ENCODE peak calls at places on chromosomes 13 and 19, in eight cellular contexts. I is cardiac muscle cell, E is DND-41, Y is psoas muscle, S is H1, B is aorta, W is tibial nerve, X is heart left ventricle. G is an unnamed sample.

GRCh38 chr19:38838208-38838985 is 6.8 kb upstream of the ECH1 start:
- DNase-seq in S (no peak), I (no peak), X (no peak), B (no peak), W (no peak), E (no peak), Y (peak; percentile 52), G (no peak)

GRCh38 chr13:39144941-39145533 is 106.8 kb downstream of the NHLRC3 start:
- DNase-seq in E (no peak), S (peak; percentile 31), W (peak; percentile 35), B (peak; percentile 75), X (no peak), Y (peak; percentile 56), I (peak; percentile 56), G (peak; percentile 10)

GRCh38 chr13:38863536-38863935 is 127.1 kb downstream of the STOML3 start:
- DNase-seq in B (no peak), I (no peak), E (no peak), W (no peak), X (no peak), S (no peak), Y (no peak), G (no peak)

GRCh38 chr19:17246681-17247425 is 1.1 kb upstream of the NR2F6 start:
- DNase-seq in E (no peak), X (peak; percentile 74), W (peak; percentile 28), Y (peak; percentile 72), I (no peak), B (no peak), S (no peak), G (no peak)

GRCh38 chr13:39552233-39552632 is 50.8 kb downstream of the LHFPL6 start:
- DNase-seq in E (no peak), W (no peak), S (no peak), I (no peak), B (no peak), X (no peak), Y (no peak), G (no peak)

GRCh38 chr19:40282920-40283319 is 2.2 kb downstream of the AKT2 start:
- DNase-seq in S (no peak), B (peak; percentile 9), E (no peak), W (no peak), X (no peak), Y (no peak), I (no peak), G (no peak)

GRCh38 chr13:33611016-33611805 is 206.7 kb upstream of the RFC3 start:
- DNase-seq in W (peak; percentile 35), S (no peak), E (no peak), Y (peak; percentile 68), B (peak; percentile 85), X (peak; percentile 72), I (no peak), G (no peak)

GRCh38 chr19:45087531-45087930 is 5.4 kb upstream of the PPP1R37 start:
- DNase-seq in W (no peak), S (no peak), I (no peak), B (no peak), X (no peak), Y (no peak), E (peak; percentile 33), G (peak; percentile 68)

GRCh38 chr19:3348042-3348441 is 18.3 kb upstream of the NFIC start:
- DNase-seq in X (peak; percentile 30), I (no peak), S (no peak), B (no peak), E (no peak), W (no peak), Y (no peak), G (no peak)

GRCh38 chr13:99895999-99896695 is 75.4 kb downstream of the ZIC5 start:
- DNase-seq in X (no peak), E (no peak), S (no peak), I (no peak), W (no peak), B (no peak), Y (no peak), G (peak; percentile 12)

GRCh38 chr13:55654243-55654642 is 1486.5 kb upstream of the PRR20A start:
- DNase-seq in E (no peak), S (no peak), Y (no peak), W (no peak), I (no peak), X (no peak), B (no peak), G (no peak)

GRCh38 chr19:39307233-39307821 is 11.1 kb downstream of the IFNL1 start:
- DNase-seq in Y (no peak), S (no peak), B (peak; percentile 74), E (no peak), X (no peak), I (peak; percentile 91), W (no peak), G (no peak)

DNA sequence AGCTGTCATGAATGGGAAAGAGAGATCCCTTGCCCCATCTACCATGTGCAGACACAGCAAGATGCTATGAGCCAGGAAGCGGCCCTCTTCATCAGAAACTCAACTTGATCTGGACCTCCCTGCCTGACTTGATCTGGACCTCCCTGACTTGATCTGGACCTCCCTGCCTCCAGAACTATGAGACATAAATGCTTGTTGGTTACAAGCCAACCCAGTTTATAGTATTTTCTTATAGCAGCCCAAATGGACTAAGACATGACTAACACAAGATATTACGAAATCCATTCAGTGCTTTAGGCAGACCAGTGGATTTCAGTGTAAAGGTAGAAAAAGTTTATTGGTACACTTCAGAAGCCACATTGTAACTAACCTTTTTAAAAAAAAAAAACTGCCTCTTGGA is 15.6 kb downstream of the PCID2 start:
- DNase-seq in E (no peak), Y (no peak), I (no peak), B (no peak), W (no peak), S (no peak), X (no peak), G (no peak)
- H3K36me3 ChIP-seq in E (peaks cover 89% of the 10 kb centered on the region), Y (peaks cover 97% of the 10 kb centered on the region), I (peaks cover 45% of the 10 kb centered on the region), B (peaks cover 9% of the 10 kb centered on the region), W (peaks cover 98% of the 10 kb centered on the region), S (peaks cover 37% of the 10 kb centered on the region), X (peaks cover 98% of the 10 kb centered on the region), G (peaks cover 73% of the 10 kb centered on the region)

GRCh38 chr19:57558525-57558924 is 1.1 kb downstream of the ZNF550 start:
- DNase-seq in I (peak; percentile 23), X (no peak), Y (no peak), B (no peak), W (no peak), E (no peak), S (no peak), G (no peak)
- H3K36me3 ChIP-seq in I (peaks cover 18% of the 10 kb centered on the region), X (peaks cover 33% of the 10 kb centered on the region), Y (peaks cover 27% of the 10 kb centered on the region), B (no peaks in the 10 kb centered on the region), W (peaks cover 45% of the 10 kb centered on the region), E (peaks cover 43% of the 10 kb centered on the region), S (peaks cover 7% of the 10 kb centered on the region), G (peaks cover 25% of the 10 kb centered on the region)

DNA sequence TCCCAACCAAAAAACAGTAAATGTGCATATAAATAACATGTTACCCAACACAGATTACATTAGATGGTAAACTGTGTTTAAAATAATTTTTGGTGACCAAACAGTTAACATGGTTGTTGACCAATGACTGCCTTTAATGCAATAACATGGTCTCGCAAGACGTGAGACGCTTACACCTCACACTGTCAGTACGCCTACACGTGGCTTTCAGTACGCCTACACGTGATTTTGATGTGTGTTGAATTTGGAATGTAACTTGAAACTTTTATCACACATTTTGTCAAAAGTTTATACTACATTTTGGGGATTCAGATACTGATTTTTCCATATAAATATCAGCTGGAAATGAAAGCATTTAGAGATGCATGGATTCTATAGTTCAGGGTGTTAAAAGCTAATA is 32.0 kb downstream of the SLC7A9 start:
- DNase-seq in I (no peak), W (no peak), B (no peak), S (no peak), E (no peak), Y (no peak), X (no peak), G (no peak)
- H3K36me3 ChIP-seq in I (no peaks in the 10 kb centered on the region), W (peaks cover 36% of the 10 kb centered on the region), B (no peaks in the 10 kb centered on the region), S (no peaks in the 10 kb centered on the region), E (no peaks in the 10 kb centered on the region), Y (no peaks in the 10 kb centered on the region), X (peaks cover 4% of the 10 kb centered on the region), G (no peaks in the 10 kb centered on the region)

DNA sequence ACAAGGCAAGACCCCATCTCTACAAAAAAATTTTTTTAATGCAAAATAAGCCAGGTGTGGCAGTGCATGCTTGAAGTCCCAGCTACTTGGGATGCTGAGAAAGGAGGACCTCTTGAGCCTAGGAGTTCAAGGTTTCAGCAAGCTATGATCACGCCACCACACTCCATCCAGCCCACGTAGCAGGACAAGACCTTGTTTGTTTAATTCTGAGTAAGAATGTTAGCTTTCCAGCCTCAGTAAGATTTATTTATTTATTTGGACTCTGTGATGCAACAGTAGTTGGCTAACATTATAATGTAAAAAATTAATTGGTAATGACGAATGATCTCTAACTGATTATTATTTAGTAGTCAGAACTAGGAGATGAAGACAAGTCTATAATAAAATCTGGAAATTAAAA is 23.3 kb downstream of the N4BP2L2 start:
- DNase-seq in X (no peak), W (no peak), B (no peak), S (no peak), E (no peak), Y (no peak), I (no peak), G (no peak)
- H3K36me3 ChIP-seq in X (peaks cover 81% of the 10 kb centered on the region), W (peaks cover 72% of the 10 kb centered on the region), B (no peaks in the 10 kb centered on the region), S (peaks cover 3% of the 10 kb centered on the region), E (peaks cover 63% of the 10 kb centered on the region), Y (peaks cover 82% of the 10 kb centered on the region), I (peaks cover 22% of the 10 kb centered on the region), G (peaks cover 29% of the 10 kb centered on the region)

GRCh38 chr19:48444129-48444932 is 1.5 kb upstream of the GRWD1 start:
- DNase-seq in S (no peak), Y (no peak), I (no peak), X (no peak), W (no peak), B (no peak), E (no peak), G (no peak)

GRCh38 chr19:48444933-48445194 is 919 bp upstream of the GRWD1 start:
- DNase-seq in W (no peak), S (no peak), E (no peak), B (no peak), I (no peak), X (no peak), Y (no peak), G (no peak)

GRCh38 chr19:48442116-48443035 is 3.4 kb upstream of the GRWD1 start:
- DNase-seq in Y (no peak), W (no peak), B (no peak), E (no peak), X (no peak), I (no peak), S (no peak), G (no peak)

GRCh38 chr19:48443262-48443661 is 2.5 kb upstream of the GRWD1 start:
- DNase-seq in X (no peak), Y (no peak), I (no peak), B (no peak), S (no peak), E (no peak), W (no peak), G (peak; percentile 14)

GRCh38 chr19:48443731-48444128 is 2.1 kb upstream of the GRWD1 start:
- DNase-seq in X (no peak), W (no peak), S (no peak), B (no peak), I (no peak), E (no peak), Y (no peak), G (peak; percentile 3)
- H3K36me3 ChIP-seq in X (peaks cover 18% of the 10 kb centered on the region), W (peaks cover 17% of the 10 kb centered on the region), S (peaks cover 6% of the 10 kb centered on the region), B (no peaks in the 10 kb centered on the region), I (peaks cover 10% of the 10 kb centered on the region), E (peaks cover 26% of the 10 kb centered on the region), Y (peaks cover 19% of the 10 kb centered on the region), G (peaks cover 7% of the 10 kb centered on the region)

G was measured in CD4-positive, alpha-beta memory T cell.